ENCODE peak calls at places on chromosomes 11 and 22, in nine cellular contexts. One of them, this sample, is unnamed.

GRCh38 chr11:87097582-87097981 is 59.8 kb downstream of the TMEM135 start:
- DNase-seq in breast epithelium: no peak
- DNase-seq in esophagus muscularis mucosa: no peak
- DNase-seq in IMR-90: peak; percentile 27
- DNase-seq in ovary: no peak
- DNase-seq in A549: peak; percentile 50
- DNase-seq in Peyer's patch: no peak
- DNase-seq in suprapubic skin: no peak
- DNase-seq in HCT116: peak; percentile 19
- DNase-seq in this sample: peak; percentile 79

GRCh38 chr11:1040428-1041148 is 4.1 kb upstream of the MUC6 start:
- DNase-seq in breast epithelium: no peak
- DNase-seq in esophagus muscularis mucosa: no peak
- DNase-seq in IMR-90: no peak
- DNase-seq in ovary: no peak
- DNase-seq in A549: no peak
- DNase-seq in Peyer's patch: no peak
- DNase-seq in suprapubic skin: no peak
- DNase-seq in HCT116: no peak
- DNase-seq in this sample: no peak

GRCh38 chr11:14029971-14030531 is 67.5 kb downstream of the SPON1 start:
- DNase-seq in breast epithelium: peak; percentile 77
- DNase-seq in esophagus muscularis mucosa: no peak
- DNase-seq in IMR-90: peak; percentile 81
- DNase-seq in ovary: peak; percentile 86
- DNase-seq in A549: no peak
- DNase-seq in Peyer's patch: peak; percentile 65
- DNase-seq in suprapubic skin: peak; percentile 60
- DNase-seq in HCT116: no peak
- DNase-seq in this sample: no peak

GRCh38 chr11:83292709-83293435 is 6.7 kb upstream of the CCDC90B start:
- DNase-seq in breast epithelium: no peak
- DNase-seq in esophagus muscularis mucosa: no peak
- DNase-seq in IMR-90: peak; percentile 73
- DNase-seq in ovary: no peak
- DNase-seq in A549: peak; percentile 60
- DNase-seq in Peyer's patch: no peak
- DNase-seq in suprapubic skin: no peak
- DNase-seq in HCT116: peak; percentile 39
- DNase-seq in this sample: peak; percentile 67

GRCh38 chr11:69861901-69862300 is 42.7 kb upstream of the FGF3 start:
- DNase-seq in breast epithelium: no peak
- DNase-seq in esophagus muscularis mucosa: no peak
- DNase-seq in IMR-90: no peak
- DNase-seq in ovary: no peak
- DNase-seq in A549: no peak
- DNase-seq in Peyer's patch: no peak
- DNase-seq in suprapubic skin: no peak
- DNase-seq in HCT116: no peak
- DNase-seq in this sample: no peak

GRCh38 chr11:104962852-104963251 is 5.5 kb downstream of the CASP4 start:
- DNase-seq in breast epithelium: no peak
- DNase-seq in esophagus muscularis mucosa: no peak
- DNase-seq in IMR-90: no peak
- DNase-seq in ovary: no peak
- DNase-seq in A549: no peak
- DNase-seq in Peyer's patch: no peak
- DNase-seq in suprapubic skin: no peak
- DNase-seq in HCT116: no peak
- DNase-seq in this sample: no peak

GRCh38 chr22:42265321-42265720 is 5.1 kb downstream of the TCF20 start:
- DNase-seq in breast epithelium: no peak
- DNase-seq in esophagus muscularis mucosa: no peak
- DNase-seq in IMR-90: no peak
- DNase-seq in ovary: no peak
- DNase-seq in A549: no peak
- DNase-seq in Peyer's patch: no peak
- DNase-seq in suprapubic skin: no peak
- DNase-seq in HCT116: no peak
- DNase-seq in this sample: no peak

GRCh38 chr11:33197915-33198727 is 36.8 kb upstream of the CSTF3 start:
- DNase-seq in breast epithelium: no peak
- DNase-seq in esophagus muscularis mucosa: no peak
- DNase-seq in IMR-90: no peak
- DNase-seq in ovary: no peak
- DNase-seq in A549: no peak
- DNase-seq in Peyer's patch: no peak
- DNase-seq in suprapubic skin: no peak
- DNase-seq in HCT116: no peak
- DNase-seq in this sample: no peak

GRCh38 chr11:134609361-134610115 is 197.5 kb upstream of the B3GAT1 start:
- DNase-seq in breast epithelium: no peak
- DNase-seq in esophagus muscularis mucosa: peak; percentile 70
- DNase-seq in IMR-90: no peak
- DNase-seq in ovary: no peak
- DNase-seq in A549: no peak
- DNase-seq in Peyer's patch: no peak
- DNase-seq in suprapubic skin: no peak
- DNase-seq in HCT116: no peak
- DNase-seq in this sample: no peak

GRCh38 chr11:125102025-125102424 is 9.4 kb downstream of the TMEM218 start:
- DNase-seq in breast epithelium: no peak
- DNase-seq in esophagus muscularis mucosa: no peak
- DNase-seq in IMR-90: no peak
- DNase-seq in ovary: no peak
- DNase-seq in A549: no peak
- DNase-seq in Peyer's patch: no peak
- DNase-seq in suprapubic skin: no peak
- DNase-seq in HCT116: no peak
- DNase-seq in this sample: no peak

GRCh38 chr11:33877029-33877428 is 14.8 kb downstream of the LMO2 start:
- DNase-seq in breast epithelium: no peak
- DNase-seq in esophagus muscularis mucosa: no peak
- DNase-seq in IMR-90: no peak
- DNase-seq in ovary: no peak
- DNase-seq in A549: no peak
- DNase-seq in Peyer's patch: no peak
- DNase-seq in suprapubic skin: no peak
- DNase-seq in HCT116: no peak
- DNase-seq in this sample: no peak

GRCh38 chr22:30541979-30542810 is 4.3 kb downstream of the SEC14L6 start:
- DNase-seq in breast epithelium: no peak
- DNase-seq in esophagus muscularis mucosa: no peak
- DNase-seq in IMR-90: no peak
- DNase-seq in ovary: peak; percentile 40
- DNase-seq in A549: no peak
- DNase-seq in Peyer's patch: no peak
- DNase-seq in suprapubic skin: no peak
- DNase-seq in HCT116: no peak
- DNase-seq in this sample: peak; percentile 32
- TF ChIP-seq POLR2A in breast epithelium: no peak
- TF ChIP-seq POLR2A in esophagus muscularis mucosa: no peak
- TF ChIP-seq POLR2A in IMR-90: no peak
- TF ChIP-seq POLR2A in ovary: no peak
- TF ChIP-seq POLR2A in A549: no peak
- TF ChIP-seq POLR2A in Peyer's patch: no peak
- TF ChIP-seq POLR2A in suprapubic skin: no peak
- TF ChIP-seq POLR2A in HCT116: no peak
- TF ChIP-seq POLR2A in this sample: no peak

GRCh38 chr22:36544107-36544620 is 15.2 kb upstream of the EIF3D start:
- DNase-seq in breast epithelium: no peak
- DNase-seq in esophagus muscularis mucosa: no peak
- DNase-seq in IMR-90: peak; percentile 74
- DNase-seq in ovary: no peak
- DNase-seq in A549: no peak
- DNase-seq in Peyer's patch: no peak
- DNase-seq in suprapubic skin: no peak
- DNase-seq in HCT116: no peak
- DNase-seq in this sample: no peak

GRCh38 chr22:36546092-36546804 is 17.3 kb upstream of the EIF3D start:
- DNase-seq in breast epithelium: no peak
- DNase-seq in esophagus muscularis mucosa: no peak
- DNase-seq in IMR-90: peak; percentile 62
- DNase-seq in ovary: no peak
- DNase-seq in A549: peak; percentile 67
- DNase-seq in Peyer's patch: no peak
- DNase-seq in suprapubic skin: no peak
- DNase-seq in HCT116: peak; percentile 73
- DNase-seq in this sample: peak; percentile 71

GRCh38 chr22:36548606-36549005 is 19.6 kb upstream of the EIF3D start:
- DNase-seq in breast epithelium: no peak
- DNase-seq in esophagus muscularis mucosa: no peak
- DNase-seq in IMR-90: no peak
- DNase-seq in ovary: no peak
- DNase-seq in A549: no peak
- DNase-seq in Peyer's patch: no peak
- DNase-seq in suprapubic skin: no peak
- DNase-seq in HCT116: no peak
- DNase-seq in this sample: no peak

GRCh38 chr22:36549033-36549432 is 20.1 kb upstream of the EIF3D start:
- DNase-seq in breast epithelium: no peak
- DNase-seq in esophagus muscularis mucosa: no peak
- DNase-seq in IMR-90: no peak
- DNase-seq in ovary: no peak
- DNase-seq in A549: no peak
- DNase-seq in Peyer's patch: no peak
- DNase-seq in suprapubic skin: no peak
- DNase-seq in HCT116: no peak
- DNase-seq in this sample: no peak

GRCh38 chr22:36546932-36547331 is 18.0 kb upstream of the EIF3D start:
- DNase-seq in breast epithelium: no peak
- DNase-seq in esophagus muscularis mucosa: no peak
- DNase-seq in IMR-90: peak; percentile 92
- DNase-seq in ovary: no peak
- DNase-seq in A549: peak; percentile 71
- DNase-seq in Peyer's patch: no peak
- DNase-seq in suprapubic skin: no peak
- DNase-seq in HCT116: peak; percentile 35
- DNase-seq in this sample: no peak
- TF ChIP-seq POLR2A in breast epithelium: no peak
- TF ChIP-seq POLR2A in esophagus muscularis mucosa: no peak
- TF ChIP-seq POLR2A in IMR-90: no peak
- TF ChIP-seq POLR2A in ovary: no peak
- TF ChIP-seq POLR2A in A549: no peak
- TF ChIP-seq POLR2A in Peyer's patch: no peak
- TF ChIP-seq POLR2A in suprapubic skin: no peak
- TF ChIP-seq POLR2A in HCT116: no peak
- TF ChIP-seq POLR2A in this sample: no peak

GRCh38 chr11:44734982-44735381 is 8.2 kb downstream of the TSPAN18 start:
- DNase-seq in breast epithelium: no peak
- DNase-seq in esophagus muscularis mucosa: no peak
- DNase-seq in IMR-90: no peak
- DNase-seq in ovary: no peak
- DNase-seq in A549: no peak
- DNase-seq in Peyer's patch: no peak
- DNase-seq in suprapubic skin: no peak
- DNase-seq in HCT116: no peak
- DNase-seq in this sample: no peak
- TF ChIP-seq POLR2A in breast epithelium: no peak
- TF ChIP-seq POLR2A in esophagus muscularis mucosa: no peak
- TF ChIP-seq POLR2A in IMR-90: no peak
- TF ChIP-seq POLR2A in ovary: no peak
- TF ChIP-seq POLR2A in A549: no peak
- TF ChIP-seq POLR2A in Peyer's patch: no peak
- TF ChIP-seq POLR2A in suprapubic skin: no peak
- TF ChIP-seq POLR2A in HCT116: no peak
- TF ChIP-seq POLR2A in this sample: no peak

GRCh38 chr11:64996710-64997380 is at the start of gene BATF2:
- DNase-seq in breast epithelium: peak; percentile 57
- DNase-seq in esophagus muscularis mucosa: peak; percentile 96
- DNase-seq in IMR-90: peak; percentile 83
- DNase-seq in ovary: peak; percentile 58
- DNase-seq in A549: peak; percentile 89
- DNase-seq in Peyer's patch: peak; percentile 84
- DNase-seq in suprapubic skin: no peak
- DNase-seq in HCT116: peak; percentile 50
- DNase-seq in this sample: peak; percentile 57
- TF ChIP-seq POLR2A in breast epithelium: no peak
- TF ChIP-seq POLR2A in esophagus muscularis mucosa: no peak
- TF ChIP-seq POLR2A in IMR-90: no peak
- TF ChIP-seq POLR2A in ovary: no peak
- TF ChIP-seq POLR2A in A549: no peak
- TF ChIP-seq POLR2A in Peyer's patch: peak; percentile 81
- TF ChIP-seq POLR2A in suprapubic skin: no peak
- TF ChIP-seq POLR2A in HCT116: no peak
- TF ChIP-seq POLR2A in this sample: no peak

DNA sequence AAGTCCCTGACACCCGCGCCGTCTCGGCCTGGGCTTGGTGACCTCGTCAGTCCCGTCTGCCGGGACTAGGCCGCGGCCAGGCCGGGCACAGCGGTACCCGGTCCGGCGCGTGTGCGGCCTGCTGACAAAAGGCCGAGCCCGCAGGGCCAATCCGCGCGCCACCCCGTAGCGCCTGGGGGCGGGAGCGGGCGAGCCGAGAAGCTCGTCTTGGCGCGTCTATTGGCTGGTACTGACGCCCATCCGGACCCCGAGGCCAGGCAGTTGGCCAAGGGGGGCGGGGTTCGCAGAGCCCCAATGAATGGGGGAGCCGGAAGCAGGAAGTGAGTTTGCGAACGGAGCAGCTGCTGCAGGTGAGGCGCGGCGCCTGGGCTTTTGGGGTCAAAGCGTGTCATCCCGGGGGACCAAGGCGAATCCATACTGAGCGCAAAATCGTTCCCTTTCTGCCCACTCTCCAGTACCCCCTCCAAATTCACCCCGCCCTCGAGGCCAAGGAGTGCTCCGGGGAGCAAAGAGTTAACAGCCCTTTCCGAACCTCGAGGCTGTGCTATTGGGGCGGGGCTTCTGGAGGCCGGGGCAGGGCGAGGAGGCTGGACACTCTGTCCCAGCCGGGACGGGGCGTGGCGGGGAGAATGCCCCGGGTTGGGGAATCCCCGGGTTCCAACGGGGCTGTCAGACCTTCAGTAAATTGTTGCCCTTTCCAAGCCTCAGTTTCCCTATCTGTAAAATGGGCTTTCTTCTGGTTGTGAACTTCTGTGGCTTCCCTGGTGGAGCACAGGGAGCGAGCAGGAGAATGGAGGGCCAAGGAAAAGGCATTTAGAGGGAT is at the start of gene DPP3:
- DNase-seq in breast epithelium: peak; percentile 98
- DNase-seq in esophagus muscularis mucosa: peak; percentile 99
- DNase-seq in IMR-90: peak; percentile 95
- DNase-seq in ovary: peak; percentile 98
- DNase-seq in A549: peak; percentile 100
- DNase-seq in Peyer's patch: peak; percentile 99
- DNase-seq in suprapubic skin: peak; percentile 98
- DNase-seq in HCT116: peak; percentile 91
- DNase-seq in this sample: peak; percentile 98
- TF ChIP-seq POLR2A in breast epithelium: peak; percentile 79
- TF ChIP-seq POLR2A in esophagus muscularis mucosa: peak; percentile 91
- TF ChIP-seq POLR2A in IMR-90: peak; percentile 93
- TF ChIP-seq POLR2A in ovary: peak; percentile 87
- TF ChIP-seq POLR2A in A549: peak; percentile 80
- TF ChIP-seq POLR2A in Peyer's patch: peak; percentile 96
- TF ChIP-seq POLR2A in suprapubic skin: peak; percentile 77
- TF ChIP-seq POLR2A in HCT116: peak; percentile 66
- TF ChIP-seq POLR2A in this sample: peak; percentile 92

GRCh38 chr11:130449996-130450419 is 1.6 kb downstream of the ADAMTS15 start:
- DNase-seq in breast epithelium: peak; percentile 86
- DNase-seq in esophagus muscularis mucosa: no peak
- DNase-seq in IMR-90: peak; percentile 82
- DNase-seq in ovary: peak; percentile 72
- DNase-seq in A549: no peak
- DNase-seq in Peyer's patch: peak; percentile 78
- DNase-seq in suprapubic skin: peak; percentile 85
- DNase-seq in HCT116: no peak
- DNase-seq in this sample: peak; percentile 34
- TF ChIP-seq POLR2A in breast epithelium: no peak
- TF ChIP-seq POLR2A in esophagus muscularis mucosa: no peak
- TF ChIP-seq POLR2A in IMR-90: no peak
- TF ChIP-seq POLR2A in ovary: no peak
- TF ChIP-seq POLR2A in A549: no peak
- TF ChIP-seq POLR2A in Peyer's patch: no peak
- TF ChIP-seq POLR2A in suprapubic skin: peak; percentile 39
- TF ChIP-seq POLR2A in HCT116: no peak
- TF ChIP-seq POLR2A in this sample: no peak

GRCh38 chr11:128874406-128874805 is 7.3 kb upstream of the KCNJ1 start:
- DNase-seq in breast epithelium: no peak
- DNase-seq in esophagus muscularis mucosa: no peak
- DNase-seq in IMR-90: peak; percentile 22
- DNase-seq in ovary: no peak
- DNase-seq in A549: no peak
- DNase-seq in Peyer's patch: no peak
- DNase-seq in suprapubic skin: no peak
- DNase-seq in HCT116: no peak
- DNase-seq in this sample: no peak
- TF ChIP-seq POLR2A in breast epithelium: no peak
- TF ChIP-seq POLR2A in esophagus muscularis mucosa: no peak
- TF ChIP-seq POLR2A in IMR-90: no peak
- TF ChIP-seq POLR2A in ovary: no peak
- TF ChIP-seq POLR2A in A549: no peak
- TF ChIP-seq POLR2A in Peyer's patch: no peak
- TF ChIP-seq POLR2A in suprapubic skin: no peak
- TF ChIP-seq POLR2A in HCT116: no peak
- TF ChIP-seq POLR2A in this sample: no peak

This sample was measured in erythroblast.